ENCODE peak calls at places on chromosomes 3 and 15, in five cellular contexts. W is A549, B is NCI-H1105, M is non-pigmented ciliary epithelial cell, D is Peyer's patch. A is an unnamed sample.

GRCh38 chr15:36707884-36708430 is 128.5 kb downstream of the CDIN1 start:
- DNase-seq in W (no peak), B (no peak), M (no peak), D (no peak), A (no peak)

GRCh38 chr3:33171580-33171979 is 47.0 kb downstream of the SUSD5 start:
- DNase-seq in W (no peak), B (no peak), M (no peak), D (no peak), A (no peak)

GRCh38 chr3:132783152-132783551 is 60.9 kb upstream of the NPHP3 start:
- DNase-seq in W (no peak), B (no peak), M (no peak), D (no peak), A (no peak)

GRCh38 chr15:64624242-64624641 is 151.1 kb downstream of the RBPMS2 start:
- DNase-seq in W (no peak), B (no peak), M (no peak), D (no peak), A (no peak)

GRCh38 chr3:124297062-124297980 is 305.4 kb upstream of the ROPN1 start:
- DNase-seq in W (no peak), B (no peak), M (no peak), D (no peak), A (no peak)

GRCh38 chr3:145290010-145290409 is 871.0 kb downstream of the PLOD2 start:
- DNase-seq in W (no peak), B (no peak), M (no peak), D (no peak), A (no peak)

GRCh38 chr3:28792604-28793003 is 444.0 kb upstream of the AZI2 start:
- DNase-seq in W (no peak), B (no peak), M (no peak), D (no peak), A (no peak)

GRCh38 chr3:13314877-13315276 is 105.2 kb downstream of the NUP210 start:
- DNase-seq in W (no peak), B (no peak), M (no peak), D (no peak), A (no peak)

GRCh38 chr15:66151809-66152208 is 101.7 kb downstream of the MEGF11 start:
- DNase-seq in W (no peak), B (peak), M (no peak), D (no peak), A (no peak)

GRCh38 chr3:166123576-166123975 is 286.4 kb upstream of the BCHE start:
- DNase-seq in W (no peak), B (no peak), M (peak), D (no peak), A (no peak)

GRCh38 chr15:65042776-65043322 is 2.3 kb upstream of the SLC51B start:
- DNase-seq in W (no peak), B (no peak), M (no peak), D (no peak), A (peak)

GRCh38 chr3:41141431-41142164 is 57.7 kb upstream of the CTNNB1 start:
- DNase-seq in W (no peak), B (no peak), M (no peak), D (no peak), A (no peak)